ENCODE peak calls at places on chromosomes 4 and X, in four cellular contexts. V is aorta, R is transverse colon, F is mesendoderm. N is an unnamed sample. For H3K4me1, the result is how much of the 10 kb centered on the place peaks cover.

GRCh38 chr4:138845051-138845450 is 170.5 kb upstream of the NOCT start:
- DNase-seq in V (no peak), F (no peak), R (no peak), N (no peak)

GRCh38 chrX:141439651-141440050 is 144.9 kb downstream of the SPANXA1 start:
- DNase-seq in F (no peak), R (no peak), V (no peak), N (no peak)

GRCh38 chr4:20944961-20945360 is 244.7 kb downstream of the PACRGL start:
- DNase-seq in V (no peak), R (no peak), F (no peak), N (no peak)

GRCh38 chrX:15447985-15448639 is 45.0 kb downstream of the PIR start:
- DNase-seq in F (no peak), V (no peak), R (no peak), N (no peak)

GRCh38 chr4:48968814-48969213 is 17.3 kb upstream of the CWH43 start:
- DNase-seq in V (no peak), F (no peak), R (no peak), N (no peak)

GRCh38 chr4:167943872-167944505 is 148.3 kb upstream of the ANXA10 start:
- DNase-seq in R (no peak), F (no peak), V (no peak), N (no peak)

GRCh38 chr4:27123050-27123768 is 262.6 kb downstream of the STIM2 start:
- DNase-seq in F (peak), R (peak), V (no peak), N (peak)

GRCh38 chrX:23784487-23785301 is 1.7 kb downstream of the SAT1 start:
- DNase-seq in F (no peak), R (no peak), V (no peak), N (no peak)

GRCh38 chrX:13825178-13825762 is 8.4 kb upstream of the GPM6B start:
- DNase-seq in F (no peak), V (no peak), R (no peak), N (no peak)

GRCh38 chrX:2874222-2875135 is 45.7 kb downstream of the GYG2 start:
- DNase-seq in F (no peak), R (no peak), V (no peak), N (no peak)

GRCh38 chrX:151973851-151974335 is 583 bp downstream of the GABRE start:
- DNase-seq in F (peak), V (no peak), R (peak), N (peak)

GRCh38 chr4:67087897-67088296 is 457.4 kb downstream of the CENPC start:
- DNase-seq in R (peak), V (no peak), F (peak), N (peak)

GRCh38 chr4:137076908-137077307 is 455.4 kb downstream of the PCDH18 start:
- DNase-seq in V (peak), R (no peak), F (no peak), N (no peak)

GRCh38 chrX:10811093-10811492 is 190.7 kb upstream of the MID1 start:
- DNase-seq in V (no peak), R (no peak), F (no peak), N (no peak)

GRCh38 chr4:149738156-149738555 is 77.5 kb downstream of the IQCM start:
- DNase-seq in V (no peak), R (no peak), F (no peak), N (no peak)

GRCh38 chrX:24148535-24149345 is 789 bp upstream of the ZFX start:
- DNase-seq in F (peak), R (no peak), V (no peak), N (no peak)

GRCh38 chr4:118280501-118281218 is 72.1 kb downstream of the PRSS12 start:
- DNase-seq in F (peak), V (no peak), R (peak), N (peak)

GRCh38 chr4:16705341-16705740 is 193.1 kb downstream of the LDB2 start:
- DNase-seq in F (peak), V (no peak), R (no peak), N (no peak)

GRCh38 chr4:65868096-65868824 is 198.0 kb upstream of the EPHA5 start:
- DNase-seq in R (no peak), V (no peak), F (peak), N (no peak)

GRCh38 chrX:68746988-68747387 is 81.8 kb upstream of the EFNB1 start:
- DNase-seq in V (no peak), R (no peak), F (peak), N (no peak)

GRCh38 chr4:156568041-156568440 is 403.6 kb downstream of the PDGFC start:
- DNase-seq in V (no peak), R (no peak), F (peak), N (no peak)

GRCh38 chrX:1387141-1387776 is 4.7 kb downstream of the SLC25A6 start:
- DNase-seq in F (no peak), V (peak), R (no peak), N (no peak)

GRCh38 chr4:80434238-80434637 is 98.7 kb downstream of the CFAP299 start:
- DNase-seq in R (no peak), F (no peak), V (no peak), N (no peak)

GRCh38 chr4:173490817-173491518 is 39.1 kb downstream of the HAND2 start:
- DNase-seq in R (no peak), F (peak), V (no peak), N (peak)

GRCh38 chrX:49060914-49061313 is 2.1 kb downstream of the CCDC120 start:
- DNase-seq in F (no peak), V (no peak), R (no peak), N (peak)

GRCh38 chr4:25687763-25688162 is 32.1 kb downstream of the SLC34A2 start:
- DNase-seq in V (no peak), R (no peak), F (no peak), N (no peak)

GRCh38 chr4:99405433-99406115 is 29.6 kb downstream of the ADH7 start:
- DNase-seq in R (peak), V (no peak), F (peak), N (peak)

GRCh38 chrX:41824551-41824950 is 98.8 kb downstream of the CASK start:
- DNase-seq in V (no peak), R (no peak), F (peak), N (peak)

GRCh38 chr4:52838729-52839722 is 23.1 kb upstream of the RASL11B start:
- DNase-seq in F (peak), V (no peak), R (no peak), N (no peak)

DNA sequence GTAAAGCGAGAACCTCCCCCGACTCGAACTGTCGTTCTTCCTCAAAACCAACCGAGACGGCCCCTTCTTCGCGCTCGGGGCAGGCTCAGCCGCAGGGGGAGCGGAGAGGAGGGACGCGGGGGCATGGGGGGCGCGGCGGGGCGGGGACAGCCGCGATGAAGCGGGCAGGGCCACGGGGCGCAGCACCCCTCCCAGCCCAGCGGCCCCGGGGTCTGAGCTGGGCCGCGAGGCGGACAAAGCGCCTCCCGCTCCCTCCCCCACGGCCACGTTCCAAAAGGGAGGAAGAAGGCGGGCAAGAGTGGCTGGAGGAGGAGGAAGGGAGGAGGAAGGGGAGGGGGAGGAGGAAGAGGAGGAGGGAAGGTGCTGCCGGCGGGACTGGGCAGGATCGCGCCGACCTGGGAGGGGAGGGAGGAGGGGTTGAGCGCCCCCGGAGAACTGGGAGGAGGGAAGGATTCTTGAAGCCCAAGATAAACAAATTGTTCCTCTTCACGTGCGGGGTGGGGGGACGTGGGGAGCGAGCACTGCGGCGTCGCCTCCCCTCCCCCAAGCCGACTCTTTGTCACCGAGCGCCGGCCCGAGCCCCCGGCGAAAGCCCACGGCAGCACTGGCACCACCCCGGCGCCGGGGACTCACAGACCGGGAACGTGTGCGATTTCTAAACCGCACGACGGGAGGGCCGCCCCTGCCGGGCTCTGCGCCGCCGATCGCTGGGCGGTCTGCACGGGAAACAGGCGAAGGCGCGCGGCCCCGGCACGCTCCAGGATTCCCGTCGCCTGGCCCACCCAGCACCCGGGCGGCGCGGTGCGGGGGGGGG is 2.9 kb downstream of the MAML3 start:
- DNase-seq in F (peak), V (peak), R (peak), N (peak)
- H3K4me1 ChIP-seq in F (under half), V (under half), R (under half), N (under half)

GRCh38 chr4:69832326-69833030 is 27.5 kb downstream of the SULT1E1 start:
- DNase-seq in F (peak), V (no peak), R (peak), N (peak)
- H3K27ac ChIP-seq in F (peak), V (no peak), R (peak), N (peak)

GRCh38 chrX:21947671-21948070 is 7.2 kb downstream of the SMS start:
- DNase-seq in R (no peak), V (no peak), F (no peak), N (no peak)

GRCh38 chrX:21944136-21944615 is 3.7 kb downstream of the SMS start:
- DNase-seq in R (no peak), V (no peak), F (peak), N (no peak)

GRCh38 chrX:21948897-21949578 is 8.5 kb downstream of the SMS start:
- DNase-seq in V (no peak), R (no peak), F (no peak), N (no peak)

GRCh38 chrX:21949689-21950088 is 9.2 kb downstream of the SMS start:
- DNase-seq in R (no peak), V (no peak), F (no peak), N (no peak)

DNA sequence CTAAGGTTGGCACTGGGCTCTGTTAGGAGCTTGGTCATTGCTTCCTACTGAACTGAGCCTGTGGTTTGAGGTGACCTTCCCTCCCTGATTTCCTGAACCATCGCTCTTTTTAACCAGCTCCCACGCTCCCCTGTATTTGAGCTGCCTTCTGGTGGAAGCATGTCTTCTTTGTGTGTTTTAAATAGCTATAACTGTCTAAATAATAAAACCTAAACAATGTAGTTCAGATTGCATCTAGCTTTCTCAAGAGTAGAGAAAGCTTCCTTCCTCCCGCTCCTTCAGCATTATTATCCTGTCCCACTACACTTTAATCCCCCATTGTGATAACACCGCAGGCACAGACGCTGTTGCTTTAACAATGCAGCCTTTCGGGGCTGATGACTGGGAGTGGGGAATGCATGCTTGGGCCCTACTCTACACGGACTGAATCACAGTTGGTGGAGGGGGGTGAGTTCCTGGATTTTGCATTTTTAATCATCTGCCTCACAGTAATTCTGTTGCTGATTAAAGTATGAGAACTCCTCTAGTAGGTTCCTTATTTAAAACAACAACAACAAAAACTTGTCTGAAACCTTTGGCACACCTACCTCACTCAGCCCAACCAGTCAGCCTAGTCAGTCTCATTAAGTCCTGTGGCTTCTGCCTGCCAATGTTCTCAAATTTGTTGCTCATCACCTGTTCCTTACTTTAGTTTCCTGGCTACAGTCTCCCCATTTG is 6.6 kb downstream of the SMS start:
- DNase-seq in V (no peak), R (no peak), F (peak), N (no peak)
- H3K4me3 ChIP-seq in V (no peak), R (no peak), F (no peak), N (no peak)

DNA sequence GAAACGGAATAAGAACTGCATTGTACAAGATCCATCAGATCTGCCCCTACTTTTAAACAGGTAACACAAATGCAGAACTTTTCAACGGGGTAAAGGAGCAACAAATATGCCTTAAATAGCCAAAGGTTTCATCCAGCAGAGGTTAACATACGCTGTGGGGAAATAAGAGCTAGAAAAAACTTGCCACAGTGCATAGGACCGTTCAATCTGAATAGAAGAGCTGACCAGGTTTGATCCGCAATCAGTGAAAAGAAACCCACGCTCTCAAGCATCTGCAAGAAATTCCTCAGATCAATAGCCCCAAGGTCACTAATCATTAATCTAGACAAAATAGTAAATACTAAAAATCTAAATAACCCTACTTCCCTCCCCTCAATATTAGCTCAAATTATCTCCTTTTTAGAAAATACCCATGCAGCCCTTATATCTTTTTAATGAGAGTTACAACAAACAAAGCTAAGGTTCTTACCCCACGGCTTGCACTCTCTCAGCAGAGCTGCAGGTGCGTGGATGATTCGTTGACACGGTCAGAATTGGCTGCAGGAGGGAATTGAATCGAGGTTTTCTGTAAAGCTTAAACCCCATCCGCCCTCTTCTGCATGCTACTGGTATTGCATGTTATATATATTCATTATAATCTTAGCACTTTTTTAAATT is at the start of gene TLR10:
- DNase-seq in V (no peak), R (peak), F (peak), N (peak)
- H3K4me1 ChIP-seq in V (under half), R (under half), F (under half), N (under half)

GRCh38 chrX:135973025-135973547 is 702 bp downstream of the MMGT1 start:
- DNase-seq in V (no peak), F (no peak), R (peak), N (peak)

GRCh38 chrX:135975421-135975820 is 1.6 kb upstream of the MMGT1 start:
- DNase-seq in R (no peak), V (no peak), F (no peak), N (no peak)

GRCh38 chrX:135973548-135974278 is at the start of gene MMGT1:
- DNase-seq in R (peak), V (peak), F (peak), N (peak)

GRCh38 chrX:135977611-135978010 is 3.8 kb upstream of the MMGT1 start:
- DNase-seq in F (no peak), R (no peak), V (no peak), N (no peak)

GRCh38 chrX:135974279-135974856 is 580 bp upstream of the MMGT1 start:
- DNase-seq in F (peak), V (peak), R (peak), N (peak)
- H3K27ac ChIP-seq in F (no peak), V (peak), R (peak), N (peak)

DNA sequence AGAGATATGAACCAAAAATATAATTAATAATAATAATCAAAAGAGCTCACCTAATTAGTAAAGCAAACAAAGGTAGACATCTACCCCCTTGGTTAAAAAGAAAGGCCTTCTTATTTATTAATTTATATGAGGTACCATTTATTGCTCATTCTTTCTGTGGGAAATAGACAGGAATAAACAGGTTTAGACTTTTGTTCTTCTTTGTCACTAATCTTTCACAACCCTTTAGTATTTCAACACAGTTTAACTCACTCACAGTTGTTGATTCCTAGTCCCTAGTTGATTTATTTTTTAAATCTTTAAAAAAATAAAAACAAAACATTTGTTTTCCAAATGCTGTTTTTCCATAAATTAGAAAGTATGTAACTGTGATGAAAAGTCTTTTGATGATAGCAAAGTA is 5.6 kb downstream of the PPARGC1A start:
- DNase-seq in V (no peak), R (no peak), F (no peak), N (no peak)
- H3K4me3 ChIP-seq in V (no peak), R (no peak), F (no peak), N (no peak)

GRCh38 chr4:113559947-113560346 is 201.6 kb downstream of the CAMK2D start:
- DNase-seq in R (no peak), F (no peak), V (no peak), N (no peak)

GRCh38 chr4:113561092-113561491 is 200.4 kb downstream of the CAMK2D start:
- DNase-seq in F (no peak), V (no peak), R (no peak), N (no peak)

GRCh38 chr4:113561758-113562157 is 199.8 kb downstream of the CAMK2D start:
- DNase-seq in V (no peak), F (no peak), R (no peak), N (no peak)

GRCh38 chr4:113563691-113564378 is 197.7 kb downstream of the CAMK2D start:
- DNase-seq in V (no peak), R (no peak), F (no peak), N (no peak)

GRCh38 chr4:113560579-113560978 is 201.0 kb downstream of the CAMK2D start:
- DNase-seq in R (no peak), V (no peak), F (no peak), N (no peak)
- H3K4me1 ChIP-seq in R (under half), V (under half), F (under half), N (under half)

GRCh38 chr4:78784255-78784654 is 8.1 kb downstream of the BMP2K start:
- DNase-seq in F (no peak), V (no peak), R (no peak), N (no peak)
- H3K27ac ChIP-seq in F (no peak), V (no peak), R (no peak), N (no peak)

GRCh38 chrX:107601759-107602158 is 26.6 kb upstream of the PRPS1 start:
- DNase-seq in V (no peak), F (no peak), R (no peak), N (no peak)
- H3K4me3 ChIP-seq in V (no peak), F (no peak), R (no peak), N (no peak)

N was measured in small intestine.